ENCODE peak calls at places on chromosomes 16 and 17, in six cellular contexts. U is H1, R is GM12878, L is K562, S is HepG2, Z is SK-N-SH. Q is an unnamed sample.
A peak's percentile ranks its signal among the peaks of the same experiment; 100 is the strongest.

GRCh38 chr17:77580531-77580930 is 378.0 kb upstream of the TNRC6C start:
- DNase-seq in U (no peak), S (no peak), R (no peak), Z (no peak), L (no peak), Q (no peak)

GRCh38 chr16:10314811-10315210 is 71.0 kb upstream of the ATF7IP2 start:
- DNase-seq in Z (peak; percentile 8), U (no peak), S (peak; percentile 65), L (no peak), R (no peak), Q (no peak)

GRCh38 chr17:8701754-8702153 is 42.9 kb downstream of the CCDC42 start:
- DNase-seq in R (no peak), S (no peak), L (no peak), Z (no peak), U (no peak), Q (no peak)

GRCh38 chr16:55051571-55051970 is 120.9 kb downstream of the IRX5 start:
- DNase-seq in U (no peak), Z (no peak), S (no peak), L (no peak), R (no peak), Q (no peak)

GRCh38 chr17:791807-792206 is 9.7 kb downstream of the MRM3 start:
- DNase-seq in S (no peak), U (no peak), Z (no peak), L (no peak), R (no peak), Q (no peak)

GRCh38 chr17:59651346-59651745 is 31.7 kb downstream of the CLTC start:
- DNase-seq in R (no peak), Z (no peak), S (no peak), L (no peak), U (no peak), Q (no peak)

GRCh38 chr17:4678448-4679026 is 25.4 kb downstream of the PELP1 start:
- DNase-seq in R (no peak), L (no peak), Z (peak; percentile 61), U (no peak), S (peak; percentile 39), Q (peak; percentile 61)

GRCh38 chr17:43444223-43445008 is 39.4 kb upstream of the DHX8 start:
- DNase-seq in R (no peak), S (no peak), Z (no peak), L (no peak), U (no peak), Q (no peak)

GRCh38 chr17:70989301-70989700 is 820.0 kb downstream of the KCNJ2 start:
- DNase-seq in U (no peak), S (no peak), R (no peak), Z (no peak), L (no peak), Q (no peak)

GRCh38 chr17:7021993-7022778 is 664 bp upstream of the BCL6B start:
- DNase-seq in R (no peak), S (no peak), L (peak; percentile 86), Z (peak; percentile 92), U (no peak), Q (no peak)

GRCh38 chr16:12511708-12512107 is 292.0 kb downstream of the CPPED1 start:
- DNase-seq in U (no peak), R (no peak), S (no peak), L (no peak), Z (no peak), Q (no peak)

GRCh38 chr16:24609740-24610420 is 70.5 kb downstream of the RBBP6 start:
- DNase-seq in U (no peak), S (peak; percentile 24), Z (peak; percentile 27), R (no peak), L (no peak), Q (no peak)

GRCh38 chr17:34436607-34437006 is 73.6 kb upstream of the CCL1 start:
- DNase-seq in L (no peak), U (no peak), S (no peak), R (no peak), Z (no peak), Q (no peak)

GRCh38 chr16:85245307-85246172 is 133.3 kb upstream of the CIBAR2 start:
- DNase-seq in S (peak; percentile 51), Z (peak; percentile 82), L (peak; percentile 76), R (no peak), U (no peak), Q (peak; percentile 57)

GRCh38 chr17:64328036-64328874 is 62.4 kb downstream of the PECAM1 start:
- DNase-seq in R (no peak), S (no peak), U (no peak), L (no peak), Z (no peak), Q (no peak)

GRCh38 chr17:81049372-81049911 is 14.5 kb downstream of the BAIAP2 start:
- DNase-seq in R (peak; percentile 17), S (no peak), Z (no peak), L (no peak), U (no peak), Q (no peak)

GRCh38 chr17:34236341-34236892 is 18.7 kb upstream of the CCL2 start:
- DNase-seq in L (no peak), R (no peak), Z (no peak), S (no peak), U (no peak), Q (no peak)

GRCh38 chr16:29819506-29819905 is 756 bp upstream of the MVP start:
- DNase-seq in S (no peak), U (no peak), L (no peak), Z (no peak), R (no peak), Q (no peak)

GRCh38 chr17:55549140-55549539 is 37.9 kb upstream of the SMIM36 start:
- DNase-seq in S (peak; percentile 33), U (no peak), Z (no peak), L (peak; percentile 39), R (no peak), Q (peak; percentile 40)

GRCh38 chr17:75067856-75068255 is 19.9 kb upstream of the SLC16A5 start:
- DNase-seq in Z (no peak), L (no peak), U (no peak), R (no peak), S (no peak), Q (no peak)

GRCh38 chr16:23124315-23124714 is 24.9 kb downstream of the USP31 start:
- DNase-seq in L (no peak), Z (no peak), U (no peak), S (no peak), R (no peak), Q (no peak)

GRCh38 chr17:50863221-50863843 is 2.8 kb downstream of the TOB1 start:
- DNase-seq in R (no peak), Z (peak; percentile 80), L (no peak), S (peak; percentile 66), U (no peak), Q (peak; percentile 36)

GRCh38 chr17:72030067-72030899 is 90.5 kb upstream of the SOX9 start:
- DNase-seq in L (no peak), U (peak; percentile 70), R (peak; percentile 71), S (peak; percentile 16), Z (no peak), Q (no peak)

GRCh38 chr17:7018331-7018964 is 4.4 kb upstream of the BCL6B start:
- DNase-seq in L (no peak), R (no peak), S (no peak), Z (no peak), U (no peak), Q (no peak)

GRCh38 chr17:7177210-7177953 is 1.8 kb downstream of the ASGR1 start:
- DNase-seq in Z (peak; percentile 95), S (peak; percentile 72), U (no peak), L (peak; percentile 84), R (no peak), Q (no peak)

GRCh38 chr17:28347261-28347891 is 10.0 kb downstream of the POLDIP2 start:
- DNase-seq in L (no peak), Z (no peak), S (no peak), U (no peak), R (no peak), Q (no peak)

GRCh38 chr17:62882878-62883277 is 74.8 kb upstream of the MARCHF10 start:
- DNase-seq in S (no peak), R (no peak), L (no peak), Z (no peak), U (no peak), Q (no peak)

GRCh38 chr17:75604034-75604695 is 16.6 kb downstream of the MYO15B start:
- DNase-seq in Z (no peak), R (no peak), L (peak; percentile 57), S (no peak), U (no peak), Q (no peak)

GRCh38 chr16:48099455-48099854 is 56.3 kb downstream of the ABCC12 start:
- DNase-seq in S (no peak), U (no peak), R (no peak), Z (no peak), L (peak; percentile 33), Q (peak; percentile 49)

GRCh38 chr16:71255721-71256120 is 25.2 kb upstream of the HYDIN start:
- DNase-seq in U (no peak), L (no peak), Z (peak; percentile 49), R (no peak), S (no peak), Q (no peak)

GRCh38 chr17:7932949-7933348 is 943 bp downstream of the CNTROB start:
- DNase-seq in U (no peak), Z (no peak), S (peak; percentile 21), R (no peak), L (peak; percentile 82), Q (no peak)

GRCh38 chr17:16622540-16623277 is 30.9 kb downstream of the ZNF624 start:
- DNase-seq in L (no peak), S (no peak), Z (no peak), U (no peak), R (no peak), Q (no peak)
- H3K9me3 ChIP-seq in L (peaks cover 7% of the 10 kb centered on the region), S (peaks cover 92% of the 10 kb centered on the region), Z (peaks cover 60% of the 10 kb centered on the region), U (peaks cover 46% of the 10 kb centered on the region), R (peaks cover 37% of the 10 kb centered on the region), Q (peaks cover 38% of the 10 kb centered on the region)

GRCh38 chr17:21452377-21453143 is 76.4 kb downstream of the KCNJ12 start:
- DNase-seq in R (no peak), Z (no peak), U (peak; percentile 36), L (no peak), S (peak; percentile 13), Q (peak; percentile 33)
- TF ChIP-seq YY1 in R (no peak), Z (no peak), U (no peak), L (no peak), S (no peak), Q (no peak)

DNA sequence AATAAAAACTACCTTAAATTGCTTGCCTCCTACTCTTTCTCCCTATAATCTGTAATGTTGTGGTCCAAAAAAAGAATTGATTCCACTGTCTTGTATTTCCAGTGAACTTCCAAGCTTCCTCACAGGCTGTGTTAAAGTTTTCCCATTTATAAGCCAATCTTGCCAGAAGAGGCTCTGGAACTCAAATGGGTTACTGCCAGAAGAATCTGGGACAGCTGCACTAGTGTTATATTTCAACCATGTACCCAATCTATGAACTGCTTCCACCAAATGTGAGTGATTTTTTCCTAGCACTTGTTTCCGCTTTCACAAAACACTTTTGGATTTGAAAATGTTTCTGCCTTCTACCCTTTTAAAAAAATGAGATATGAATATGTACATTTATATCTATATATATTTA is 1.8 kb downstream of the CCDC43 start:
- DNase-seq in L (no peak), S (no peak), U (no peak), R (no peak), Z (no peak), Q (no peak)
- H3K4me2 ChIP-seq in L (no peak overlapping the region), S (peak overlapping the region; percentile 13), U (no peak overlapping the region), R (no peak overlapping the region), Z (no peak overlapping the region), Q (no peak overlapping the region)

DNA sequence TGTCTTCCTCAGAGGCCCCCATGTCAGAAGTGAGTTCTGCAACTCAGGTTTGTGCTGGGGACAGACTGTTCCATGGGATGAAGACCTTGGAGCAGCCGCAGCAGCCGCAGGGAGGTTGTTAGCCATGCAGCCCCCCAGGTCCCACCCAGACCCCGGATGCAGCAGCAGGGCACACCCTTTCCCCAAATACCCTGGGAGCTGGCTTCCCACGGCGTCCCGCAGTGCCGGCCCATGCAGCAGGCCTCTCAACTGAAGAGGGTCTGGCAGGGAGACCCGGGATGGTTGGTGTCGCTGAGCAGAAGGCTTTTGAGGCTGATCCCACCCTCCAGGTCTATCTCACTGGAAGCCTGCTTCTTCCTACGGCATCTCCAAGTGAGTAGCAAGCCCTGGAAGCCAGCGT is 223.4 kb downstream of the C16orf95 start:
- DNase-seq in U (no peak), S (no peak), L (no peak), R (no peak), Z (no peak), Q (no peak)
- H3K9me3 ChIP-seq in U (no peaks in the 10 kb centered on the region), S (no peaks in the 10 kb centered on the region), L (no peaks in the 10 kb centered on the region), R (no peaks in the 10 kb centered on the region), Z (no peaks in the 10 kb centered on the region), Q (no peaks in the 10 kb centered on the region)

Q was measured in HCT116.